ENCODE peak calls at places on chromosomes 1 and 21, in eight cellular contexts. Z is B cell; S is psoas muscle; W is HTR-8/SVneo; C is effector CD4-positive, alpha-beta T cell; G is 8988T; D is COR-L47; T is HEK293T. Q is an unnamed sample.

GRCh38 chr1:11523746-11524464 is 45.0 kb downstream of the DISP3 start:
- DNase-seq in W (no peak), D (no peak), G (no peak), S (no peak), Z (no peak), T (no peak), C (no peak), Q (no peak)

GRCh38 chr1:8860738-8861516 is 17.6 kb downstream of the ENO1 start:
- DNase-seq in C (no peak), T (no peak), G (no peak), D (no peak), W (no peak), S (no peak), Z (no peak), Q (no peak)

GRCh38 chr1:205488074-205488723 is 16.3 kb upstream of the CDK18 start:
- DNase-seq in Z (peak), C (peak), G (peak), S (no peak), D (peak), T (peak), W (peak), Q (peak)

GRCh38 chr1:151944859-151945575 is 35.7 kb upstream of the THEM4 start:
- DNase-seq in W (no peak), T (no peak), Z (no peak), C (no peak), S (no peak), G (no peak), D (no peak), Q (no peak)

GRCh38 chr1:209341689-209342420 is 241.7 kb upstream of the CAMK1G start:
- DNase-seq in S (no peak), C (no peak), T (no peak), W (no peak), Z (no peak), D (no peak), G (no peak), Q (no peak)

GRCh38 chr1:193520472-193520871 is 334.1 kb upstream of the B3GALT2 start:
- DNase-seq in W (no peak), G (no peak), S (no peak), T (no peak), D (no peak), C (no peak), Z (no peak), Q (no peak)

GRCh38 chr1:169214598-169214997 is 108.1 kb downstream of the ATP1B1 start:
- DNase-seq in G (no peak), S (no peak), W (no peak), D (no peak), Z (no peak), T (no peak), C (no peak), Q (no peak)

GRCh38 chr1:58238846-58239245 is 307.7 kb downstream of the OMA1 start:
- DNase-seq in T (no peak), G (no peak), C (no peak), Z (no peak), W (no peak), D (no peak), S (no peak), Q (no peak)

GRCh38 chr1:68975534-68975933 is 478.7 kb upstream of the DEPDC1 start:
- DNase-seq in T (no peak), G (no peak), W (no peak), D (peak), C (no peak), Z (no peak), S (no peak), Q (no peak)

GRCh38 chr1:203673550-203674411 is 47.1 kb downstream of the ATP2B4 start:
- DNase-seq in Z (peak), C (peak), G (peak), D (no peak), W (peak), S (peak), T (no peak), Q (no peak)

GRCh38 chr21:46549650-46550049 is 55.2 kb downstream of the S100B start:
- DNase-seq in D (no peak), C (no peak), G (no peak), T (no peak), W (no peak), Z (no peak), S (no peak), Q (no peak)

GRCh38 chr1:242525360-242525722 is 844 bp upstream of the PLD5 start:
- DNase-seq in Z (no peak), D (no peak), G (no peak), S (no peak), W (no peak), C (no peak), T (no peak), Q (no peak)

GRCh38 chr1:14599787-14600186 is 1.3 kb downstream of the KAZN start:
- DNase-seq in Z (no peak), T (no peak), D (no peak), G (no peak), S (no peak), W (no peak), C (no peak), Q (no peak)

GRCh38 chr21:45449658-45450502 is 44.9 kb downstream of the COL18A1 start:
- DNase-seq in W (no peak), S (peak), T (no peak), G (no peak), C (no peak), Z (no peak), D (no peak), Q (no peak)

GRCh38 chr1:50123071-50123470 is 14.4 kb downstream of the ELAVL4 start:
- DNase-seq in G (no peak), D (no peak), W (no peak), C (no peak), T (no peak), S (no peak), Z (no peak), Q (no peak)

GRCh38 chr1:89855413-89856123 is 34.7 kb downstream of the LRRC8D start:
- DNase-seq in C (no peak), W (no peak), T (no peak), Z (peak), D (no peak), S (no peak), G (no peak), Q (no peak)

GRCh38 chr1:74717626-74718025 is 15.2 kb downstream of the CRYZ start:
- DNase-seq in W (no peak), S (no peak), T (no peak), Z (no peak), G (no peak), D (no peak), C (no peak), Q (no peak)

GRCh38 chr1:198641506-198641905 is 2.7 kb downstream of the PTPRC start:
- DNase-seq in W (peak), T (no peak), Z (no peak), S (no peak), D (no peak), C (peak), G (no peak), Q (no peak)

GRCh38 chr1:83554174-83554573 is 444.8 kb downstream of the TTLL7 start:
- DNase-seq in C (no peak), Z (no peak), G (no peak), D (no peak), S (no peak), T (peak), W (no peak), Q (no peak)

GRCh38 chr1:44620072-44620471 is 54.2 kb downstream of the TMEM53 start:
- DNase-seq in Z (no peak), D (no peak), S (no peak), G (no peak), W (no peak), T (no peak), C (no peak), Q (no peak)

GRCh38 chr1:209883341-209883971 is 54.6 kb upstream of the SYT14 start:
- DNase-seq in S (no peak), D (no peak), Z (no peak), W (no peak), C (no peak), T (no peak), G (no peak), Q (peak)

GRCh38 chr1:31354266-31354665 is 18.6 kb downstream of the FABP3 start:
- DNase-seq in D (no peak), T (no peak), S (no peak), C (no peak), Z (no peak), G (no peak), W (no peak), Q (no peak)

GRCh38 chr1:77316006-77316405 is 34.2 kb downstream of the AK5 start:
- DNase-seq in C (no peak), G (no peak), W (no peak), D (no peak), T (no peak), S (no peak), Z (no peak), Q (no peak)

GRCh38 chr1:154471304-154471703 is 30.7 kb upstream of the TDRD10 start:
- DNase-seq in C (no peak), W (no peak), T (no peak), S (no peak), G (no peak), Z (no peak), D (no peak), Q (no peak)

GRCh38 chr1:92307980-92308379 is 9.1 kb downstream of the RPAP2 start:
- DNase-seq in C (no peak), G (no peak), T (no peak), W (no peak), Z (no peak), S (no peak), D (peak), Q (no peak)

GRCh38 chr1:169049258-169049936 is 57.1 kb upstream of the ATP1B1 start:
- DNase-seq in G (no peak), W (no peak), T (no peak), C (no peak), Z (no peak), S (no peak), D (no peak), Q (peak)